ENCODE peak calls at places on chromosomes 16 and 17, in four cellular contexts. H is HS-27A; E is activated T-helper 1 cell treated with anti-CD3 and anti-CD28 coated beads, Interleukin-2, amount 50 U/mL, for 16 hours; W is tibial nerve. G is an unnamed sample.

GRCh38 chr16:47046726-47047602 is 73.5 kb upstream of the DNAJA2 start:
- DNase-seq in H (no peak), W (no peak), E (no peak), G (no peak)

GRCh38 chr17:74631468-74632195 is 8.1 kb upstream of the CD300E start:
- DNase-seq in H (no peak), W (no peak), E (no peak), G (peak)

GRCh38 chr17:56939869-56940484 is 20.9 kb downstream of the COIL start:
- DNase-seq in W (no peak), H (no peak), E (no peak), G (no peak)

GRCh38 chr17:36755586-36755985 is 154.2 kb downstream of the MRM1 start:
- DNase-seq in W (no peak), H (no peak), E (no peak), G (no peak)

GRCh38 chr16:20612551-20613470 is 36.6 kb upstream of the ACSM2B start:
- DNase-seq in H (no peak), W (no peak), E (no peak), G (no peak)

GRCh38 chr17:66711936-66712335 is 123.0 kb upstream of the CACNG5 start:
- DNase-seq in H (no peak), E (no peak), W (peak), G (no peak)

GRCh38 chr17:48908853-48909394 is 717 bp downstream of the UBE2Z start:
- DNase-seq in W (peak), E (peak), H (peak), G (peak)

GRCh38 chr16:84143784-84144199 is 1.2 kb downstream of the HSDL1 start:
- DNase-seq in W (no peak), H (no peak), E (no peak), G (no peak)

GRCh38 chr16:50495673-50496072 is 52.5 kb upstream of the NKD1 start:
- DNase-seq in H (no peak), E (no peak), W (no peak), G (no peak)

GRCh38 chr16:78684040-78684611 is 584.7 kb downstream of the WWOX start:
- DNase-seq in H (no peak), W (peak), E (no peak), G (no peak)

GRCh38 chr16:48538746-48539484 is 71.1 kb downstream of the N4BP1 start:
- DNase-seq in H (no peak), E (no peak), W (no peak), G (no peak)

GRCh38 chr16:27994686-27995085 is 68.8 kb downstream of the GSG1L start:
- DNase-seq in H (no peak), W (no peak), E (no peak), G (no peak)

GRCh38 chr17:35087731-35088646 is 24.5 kb upstream of the RFFL start:
- DNase-seq in E (no peak), H (no peak), W (peak), G (no peak)

GRCh38 chr17:1413281-1413791 is 13.3 kb upstream of the YWHAE start:
- DNase-seq in W (peak), H (no peak), E (no peak), G (no peak)

GRCh38 chr17:39694593-39694992 is 5.3 kb upstream of the ERBB2 start:
- DNase-seq in H (no peak), E (no peak), W (no peak), G (no peak)

GRCh38 chr16:70161350-70161749 is 12.2 kb upstream of the CLEC18C start:
- DNase-seq in E (no peak), W (no peak), H (no peak), G (no peak)

GRCh38 chr17:78602246-78602645 is 25.1 kb upstream of the DNAH17 start:
- DNase-seq in W (no peak), H (no peak), E (no peak), G (no peak)

GRCh38 chr16:66913081-66913480 is 5.6 kb downstream of the CDH16 start:
- DNase-seq in E (no peak), W (no peak), H (no peak), G (no peak)

GRCh38 chr17:55444471-55445441 is 23.1 kb upstream of the MMD start:
- DNase-seq in H (no peak), W (no peak), E (no peak), G (no peak)

GRCh38 chr17:40103082-40103741 is 2.8 kb upstream of the NR1D1 start:
- DNase-seq in H (no peak), W (no peak), E (no peak), G (no peak)

GRCh38 chr16:17316005-17316404 is 154.8 kb downstream of the XYLT1 start:
- DNase-seq in H (no peak), W (no peak), E (no peak), G (no peak)

GRCh38 chr17:27546624-27547300 is 84.2 kb upstream of the LGALS9 start:
- DNase-seq in H (no peak), E (no peak), W (no peak), G (no peak)

GRCh38 chr17:27559506-27559931 is 71.5 kb upstream of the LGALS9 start:
- DNase-seq in E (no peak), W (peak), H (no peak), G (no peak)

GRCh38 chr16:55189179-55189578 is 134.8 kb upstream of the IRX6 start:
- DNase-seq in H (no peak), E (no peak), W (no peak), G (no peak)

GRCh38 chr16:4976611-4977145 is 18.5 kb downstream of the SEC14L5 start:
- DNase-seq in H (no peak), W (no peak), E (no peak), G (no peak)